ENCODE peak calls at places on chromosomes 13 and 19, in four cellular contexts. One of them, this sample, is unnamed.

GRCh38 chr13:95652244-95652764 is 7.8 kb upstream of the DZIP1 start:
- DNase-seq in IMR-90: no peak
- DNase-seq in K562: no peak
- DNase-seq in GM12878: no peak
- DNase-seq in this sample: no peak

GRCh38 chr19:4914736-4915501 is 5.6 kb downstream of the UHRF1 start:
- DNase-seq in IMR-90: peak
- DNase-seq in K562: peak
- DNase-seq in GM12878: no peak
- DNase-seq in this sample: peak

GRCh38 chr13:39577833-39578232 is 25.2 kb downstream of the LHFPL6 start:
- DNase-seq in IMR-90: no peak
- DNase-seq in K562: no peak
- DNase-seq in GM12878: no peak
- DNase-seq in this sample: no peak

GRCh38 chr13:76723551-76724232 is 162.5 kb downstream of the KCTD12 start:
- DNase-seq in IMR-90: peak
- DNase-seq in K562: no peak
- DNase-seq in GM12878: no peak
- DNase-seq in this sample: peak

GRCh38 chr19:46147166-46147740 is 785 bp upstream of the IGFL2 start:
- DNase-seq in IMR-90: no peak
- DNase-seq in K562: no peak
- DNase-seq in GM12878: no peak
- DNase-seq in this sample: no peak

GRCh38 chr13:108031859-108032258 is 183.5 kb downstream of the LIG4 start:
- DNase-seq in IMR-90: no peak
- DNase-seq in K562: no peak
- DNase-seq in GM12878: no peak
- DNase-seq in this sample: no peak

GRCh38 chr13:25042141-25042540 is 53.8 kb upstream of the PABPC3 start:
- DNase-seq in IMR-90: no peak
- DNase-seq in K562: no peak
- DNase-seq in GM12878: no peak
- DNase-seq in this sample: no peak

GRCh38 chr13:74204606-74205312 is 70.6 kb upstream of the KLF12 start:
- DNase-seq in IMR-90: peak
- DNase-seq in K562: no peak
- DNase-seq in GM12878: no peak
- DNase-seq in this sample: no peak

GRCh38 chr19:46442808-46443450 is 14.2 kb upstream of the PNMA8C start:
- DNase-seq in IMR-90: peak
- DNase-seq in K562: no peak
- DNase-seq in GM12878: no peak
- DNase-seq in this sample: peak

GRCh38 chr19:19866599-19867248 is 1.0 kb downstream of the ZNF253 start:
- DNase-seq in IMR-90: no peak
- DNase-seq in K562: peak
- DNase-seq in GM12878: peak
- DNase-seq in this sample: peak
- TF ChIP-seq FOS in IMR-90: no peak
- TF ChIP-seq FOS in K562: no peak
- TF ChIP-seq FOS in GM12878: no peak
- TF ChIP-seq FOS in this sample: no peak

GRCh38 chr13:21243045-21243842 is 66.8 kb downstream of the MRPL57 start:
- DNase-seq in IMR-90: no peak
- DNase-seq in K562: no peak
- DNase-seq in GM12878: no peak
- DNase-seq in this sample: no peak
- H2AFZ ChIP-seq in IMR-90: peak
- H2AFZ ChIP-seq in K562: peak
- H2AFZ ChIP-seq in GM12878: no peak
- H2AFZ ChIP-seq in this sample: no peak

GRCh38 chr13:110302986-110303385 is 4.0 kb downstream of the COL4A1 start:
- DNase-seq in IMR-90: no peak
- DNase-seq in K562: no peak
- DNase-seq in GM12878: no peak
- DNase-seq in this sample: no peak
- H3K27ac ChIP-seq in IMR-90: no peak
- H3K27ac ChIP-seq in K562: no peak
- H3K27ac ChIP-seq in GM12878: no peak
- H3K27ac ChIP-seq in this sample: no peak

DNA sequence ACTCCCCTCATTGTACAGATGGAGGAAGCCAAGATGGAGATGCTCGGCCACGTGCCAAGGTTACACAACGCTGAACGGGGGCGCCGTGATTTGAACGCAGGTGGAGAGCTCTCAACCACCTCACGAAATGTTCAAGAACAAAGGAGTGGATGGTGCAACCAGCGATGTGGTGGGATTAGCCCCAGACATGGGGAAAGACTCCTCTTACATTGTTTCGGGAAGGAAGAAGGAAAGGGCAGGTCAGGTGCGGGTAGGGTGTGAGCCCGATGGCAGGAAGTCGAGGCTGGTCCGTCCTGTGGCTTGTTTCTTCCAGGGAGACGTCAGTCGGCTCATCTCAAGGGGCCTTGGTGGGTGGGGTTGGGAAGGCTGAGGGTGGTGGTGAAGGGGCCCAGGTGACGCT is 7.1 kb upstream of the KLK14 start:
- DNase-seq in IMR-90: no peak
- DNase-seq in K562: no peak
- DNase-seq in GM12878: no peak
- DNase-seq in this sample: no peak
- TF ChIP-seq FOS in IMR-90: no peak
- TF ChIP-seq FOS in K562: no peak
- TF ChIP-seq FOS in GM12878: no peak
- TF ChIP-seq FOS in this sample: no peak

DNA sequence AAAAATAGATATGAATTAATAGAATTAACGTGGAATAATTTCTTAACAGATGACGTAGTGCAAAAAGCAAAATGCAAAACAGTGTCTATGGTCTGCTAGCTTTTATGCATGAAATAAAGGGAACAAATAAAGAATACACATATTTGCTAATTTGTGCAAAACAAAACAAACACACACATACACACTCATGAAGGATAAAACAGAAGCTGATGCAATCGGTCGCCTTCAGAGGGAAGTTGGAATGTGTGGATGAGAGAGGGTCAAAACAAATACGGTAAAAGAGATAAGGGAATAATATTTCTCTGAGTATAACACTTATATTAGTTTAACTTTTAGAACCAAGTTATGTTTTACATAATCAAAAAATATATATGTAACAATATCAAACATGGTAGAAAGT is 1160.9 kb upstream of the PCDH9 start:
- DNase-seq in IMR-90: no peak
- DNase-seq in K562: no peak
- DNase-seq in GM12878: no peak
- DNase-seq in this sample: no peak
- H2AFZ ChIP-seq in IMR-90: no peak
- H2AFZ ChIP-seq in K562: no peak
- H2AFZ ChIP-seq in GM12878: no peak
- H2AFZ ChIP-seq in this sample: no peak

GRCh38 chr13:60229708-60230272 is 66.1 kb upstream of the DIAPH3 start:
- DNase-seq in IMR-90: no peak
- DNase-seq in K562: no peak
- DNase-seq in GM12878: no peak
- DNase-seq in this sample: no peak
- H3K27ac ChIP-seq in IMR-90: no peak
- H3K27ac ChIP-seq in K562: no peak
- H3K27ac ChIP-seq in GM12878: no peak
- H3K27ac ChIP-seq in this sample: no peak

This sample was measured in endothelial cell of umbilical vein.